ENCODE peak calls at places on chromosome 5, in four cellular contexts. X, Z, F and V are unnamed samples.

GRCh38 chr5:140262221-140262620 is 40.7 kb downstream of the PFDN1 start:
- DNase-seq in Z (no peak), X (no peak), F (no peak), V (no peak)

GRCh38 chr5:39441838-39442237 is 17.1 kb upstream of the DAB2 start:
- DNase-seq in F (no peak), X (no peak), Z (no peak), V (no peak)

GRCh38 chr5:172837640-172838039 is 3.6 kb downstream of the ERGIC1 start:
- DNase-seq in X (no peak), F (no peak), Z (no peak), V (no peak)

GRCh38 chr5:158753354-158753753 is 346.4 kb downstream of the EBF1 start:
- DNase-seq in Z (no peak), F (no peak), X (no peak), V (no peak)

GRCh38 chr5:144352318-144352717 is 181.6 kb downstream of the KCTD16 start:
- DNase-seq in F (no peak), X (no peak), Z (no peak), V (no peak)

GRCh38 chr5:6867712-6868111 is 154.5 kb downstream of the TENT4A start:
- DNase-seq in Z (no peak), F (no peak), X (no peak), V (no peak)

GRCh38 chr5:1763548-1763911 is 36.1 kb downstream of the MRPL36 start:
- DNase-seq in X (peak), Z (peak), F (no peak), V (no peak)

GRCh38 chr5:94240616-94241287 is 377.7 kb downstream of the KIAA0825 start:
- DNase-seq in F (no peak), Z (no peak), X (no peak), V (no peak)

GRCh38 chr5:1805326-1805725 is 4.1 kb downstream of the NDUFS6 start:
- DNase-seq in Z (no peak), X (no peak), F (no peak), V (no peak)

GRCh38 chr5:118854819-118855218 is 133.5 kb downstream of the DTWD2 start:
- DNase-seq in X (no peak), Z (no peak), F (no peak), V (no peak)

GRCh38 chr5:109319351-109319750 is 90.4 kb downstream of the PJA2 start:
- DNase-seq in Z (no peak), F (no peak), X (no peak), V (no peak)

GRCh38 chr5:32574540-32575175 is 10.7 kb upstream of the SUB1 start:
- DNase-seq in X (no peak), F (no peak), Z (no peak), V (no peak)

GRCh38 chr5:132501961-132502931 is 11.7 kb upstream of the IRF1 start:
- DNase-seq in X (no peak), F (no peak), Z (no peak), V (no peak)

GRCh38 chr5:138850854-138851253 is 24.3 kb downstream of the LRRTM2 start:
- DNase-seq in Z (no peak), X (no peak), F (no peak), V (no peak)

GRCh38 chr5:3320317-3320865 is 275.2 kb upstream of the IRX1 start:
- DNase-seq in X (no peak), F (no peak), Z (no peak), V (no peak)

GRCh38 chr5:1517838-1518237 is 5.9 kb downstream of the LPCAT1 start:
- DNase-seq in X (peak), Z (no peak), F (peak), V (peak)

GRCh38 chr5:81884871-81885270 is 87.0 kb upstream of the ATG10 start:
- DNase-seq in Z (no peak), X (no peak), F (no peak), V (no peak)

GRCh38 chr5:98397081-98397480 is 376.4 kb upstream of the RGMB start:
- DNase-seq in F (no peak), X (no peak), Z (no peak), V (no peak)

GRCh38 chr5:145697251-145698016 is 137.7 kb downstream of the PRELID2 start:
- DNase-seq in Z (peak), F (no peak), X (peak), V (no peak)

GRCh38 chr5:89064054-89064453 is 181.1 kb upstream of the MEF2C start:
- DNase-seq in F (no peak), X (no peak), Z (no peak), V (no peak)

GRCh38 chr5:59322887-59323286 is 570.6 kb downstream of the PDE4D start:
- DNase-seq in F (no peak), Z (no peak), X (no peak), V (no peak)

GRCh38 chr5:138981606-138982005 is 106.5 kb upstream of the LRRTM2 start:
- DNase-seq in F (no peak), Z (no peak), X (peak), V (no peak)

GRCh38 chr5:51384281-51384840 is 1.1 kb downstream of the ISL1 start:
- DNase-seq in Z (no peak), X (no peak), F (no peak), V (no peak)

GRCh38 chr5:151451626-151452520 is 4.5 kb downstream of the SLC36A1 start:
- DNase-seq in Z (no peak), X (no peak), F (no peak), V (no peak)

GRCh38 chr5:1594336-1595106 is 70.8 kb upstream of the LPCAT1 start:
- DNase-seq in Z (peak), F (peak), X (peak), V (no peak)

GRCh38 chr5:147036691-147037245 is 158.2 kb upstream of the PPP2R2B start:
- DNase-seq in Z (no peak), F (no peak), X (no peak), V (no peak)

GRCh38 chr5:42494414-42494813 is 71.2 kb downstream of the GHR start:
- DNase-seq in Z (no peak), X (no peak), F (no peak), V (no peak)

GRCh38 chr5:11072556-11072955 is 311.5 kb upstream of the DAP start:
- DNase-seq in F (no peak), X (no peak), Z (no peak), V (no peak)

GRCh38 chr5:126624534-126624933 is 23.8 kb downstream of the PHAX start:
- DNase-seq in F (no peak), X (no peak), Z (no peak), V (no peak)

GRCh38 chr5:132417010-132417439 is 47.5 kb downstream of the SLC22A5 start:
- DNase-seq in X (no peak), F (peak), Z (no peak), V (no peak)

GRCh38 chr5:179212870-179213269 is 132.4 kb downstream of the ADAMTS2 start:
- DNase-seq in F (no peak), X (no peak), Z (no peak), V (no peak)
- TF ChIP-seq CTCF in F (no peak), X (peak), Z (no peak), V (no peak)

GRCh38 chr5:36751881-36752280 is 124.7 kb upstream of the NIPBL start:
- DNase-seq in Z (no peak), X (peak), F (no peak), V (peak)
- TF ChIP-seq CTCF in Z (peak), X (peak), F (no peak), V (no peak)

GRCh38 chr5:95985249-95985648 is 23.6 kb upstream of the ELL2 start:
- DNase-seq in X (no peak), F (no peak), Z (no peak), V (no peak)
- TF ChIP-seq CTCF in X (peak), F (no peak), Z (no peak), V (no peak)

GRCh38 chr5:90135979-90136378 is 273.6 kb downstream of the CETN3 start:
- DNase-seq in F (no peak), X (peak), Z (peak), V (no peak)
- TF ChIP-seq CTCF in F (no peak), X (peak), Z (peak), V (no peak)

GRCh38 chr5:16597946-16598694 is 18.7 kb downstream of the RETREG1 start:
- DNase-seq in Z (no peak), F (no peak), X (no peak), V (no peak)
- TF ChIP-seq CTCF in Z (no peak), F (no peak), X (no peak), V (no peak)